ENCODE peak calls at places on chromosomes 3 and 15, in six cellular contexts. One of them, this sample, is unnamed.

GRCh38 chr3:55481067-55481917 is 5.8 kb downstream of the WNT5A start:
- DNase-seq in kidney glomerular epithelial cell: no peak
- DNase-seq in thoracic aorta: no peak
- DNase-seq in right cardiac atrium: peak
- DNase-seq in SJSA1: no peak
- DNase-seq in activated gamma-delta T cell treated with Interleukin-2 at 50 U/mL for 16 hours: no peak
- DNase-seq in this sample: no peak

GRCh38 chr15:60074181-60074885 is 70.2 kb downstream of the FOXB1 start:
- DNase-seq in SJSA1: peak
- DNase-seq in kidney glomerular epithelial cell: no peak
- DNase-seq in thoracic aorta: no peak
- DNase-seq in activated gamma-delta T cell treated with Interleukin-2 at 50 U/mL for 16 hours: no peak
- DNase-seq in right cardiac atrium: no peak
- DNase-seq in this sample: no peak

GRCh38 chr3:150605998-150606641 is 3.0 kb downstream of the SELENOT start:
- DNase-seq in SJSA1: no peak
- DNase-seq in thoracic aorta: no peak
- DNase-seq in activated gamma-delta T cell treated with Interleukin-2 at 50 U/mL for 16 hours: no peak
- DNase-seq in right cardiac atrium: no peak
- DNase-seq in kidney glomerular epithelial cell: no peak
- DNase-seq in this sample: no peak

GRCh38 chr3:94032187-94032586 is 3.8 kb upstream of the STX19 start:
- DNase-seq in activated gamma-delta T cell treated with Interleukin-2 at 50 U/mL for 16 hours: no peak
- DNase-seq in thoracic aorta: no peak
- DNase-seq in right cardiac atrium: no peak
- DNase-seq in kidney glomerular epithelial cell: no peak
- DNase-seq in SJSA1: peak
- DNase-seq in this sample: no peak

GRCh38 chr15:88894819-88895767 is at the start of gene HAPLN3:
- DNase-seq in SJSA1: peak
- DNase-seq in right cardiac atrium: no peak
- DNase-seq in activated gamma-delta T cell treated with Interleukin-2 at 50 U/mL for 16 hours: peak
- DNase-seq in thoracic aorta: no peak
- DNase-seq in kidney glomerular epithelial cell: peak
- DNase-seq in this sample: peak

GRCh38 chr3:99240700-99241099 is 339.2 kb upstream of the DCBLD2 start:
- DNase-seq in right cardiac atrium: no peak
- DNase-seq in activated gamma-delta T cell treated with Interleukin-2 at 50 U/mL for 16 hours: no peak
- DNase-seq in SJSA1: no peak
- DNase-seq in kidney glomerular epithelial cell: no peak
- DNase-seq in thoracic aorta: no peak
- DNase-seq in this sample: no peak

GRCh38 chr3:193732391-193732790 is 139.4 kb downstream of the OPA1 start:
- DNase-seq in SJSA1: peak
- DNase-seq in thoracic aorta: no peak
- DNase-seq in kidney glomerular epithelial cell: no peak
- DNase-seq in right cardiac atrium: no peak
- DNase-seq in activated gamma-delta T cell treated with Interleukin-2 at 50 U/mL for 16 hours: no peak
- DNase-seq in this sample: no peak

GRCh38 chr15:52295421-52295991 is at the start of gene MYO5C:
- DNase-seq in SJSA1: no peak
- DNase-seq in right cardiac atrium: peak
- DNase-seq in kidney glomerular epithelial cell: peak
- DNase-seq in activated gamma-delta T cell treated with Interleukin-2 at 50 U/mL for 16 hours: no peak
- DNase-seq in thoracic aorta: no peak
- DNase-seq in this sample: peak

GRCh38 chr3:20107722-20108121 is 67.5 kb downstream of the KAT2B start:
- DNase-seq in thoracic aorta: no peak
- DNase-seq in activated gamma-delta T cell treated with Interleukin-2 at 50 U/mL for 16 hours: no peak
- DNase-seq in right cardiac atrium: no peak
- DNase-seq in SJSA1: no peak
- DNase-seq in kidney glomerular epithelial cell: no peak
- DNase-seq in this sample: no peak

GRCh38 chr3:16112910-16113504 is 61.5 kb upstream of the GALNT15 start:
- DNase-seq in kidney glomerular epithelial cell: peak
- DNase-seq in thoracic aorta: no peak
- DNase-seq in SJSA1: peak
- DNase-seq in right cardiac atrium: no peak
- DNase-seq in activated gamma-delta T cell treated with Interleukin-2 at 50 U/mL for 16 hours: no peak
- DNase-seq in this sample: no peak

GRCh38 chr15:81229596-81229995 is 32.9 kb downstream of the IL16 start:
- DNase-seq in SJSA1: no peak
- DNase-seq in kidney glomerular epithelial cell: no peak
- DNase-seq in thoracic aorta: no peak
- DNase-seq in right cardiac atrium: peak
- DNase-seq in activated gamma-delta T cell treated with Interleukin-2 at 50 U/mL for 16 hours: no peak
- DNase-seq in this sample: peak

GRCh38 chr3:178960918-178961317 is 110.7 kb downstream of the ZMAT3 start:
- DNase-seq in activated gamma-delta T cell treated with Interleukin-2 at 50 U/mL for 16 hours: no peak
- DNase-seq in SJSA1: no peak
- DNase-seq in right cardiac atrium: no peak
- DNase-seq in kidney glomerular epithelial cell: no peak
- DNase-seq in thoracic aorta: no peak
- DNase-seq in this sample: no peak

GRCh38 chr3:83011471-83011870 is 1250.0 kb upstream of the GBE1 start:
- DNase-seq in kidney glomerular epithelial cell: no peak
- DNase-seq in activated gamma-delta T cell treated with Interleukin-2 at 50 U/mL for 16 hours: no peak
- DNase-seq in SJSA1: no peak
- DNase-seq in thoracic aorta: no peak
- DNase-seq in right cardiac atrium: no peak
- DNase-seq in this sample: no peak

GRCh38 chr3:194245975-194246561 is 105.1 kb downstream of the CPN2 start:
- DNase-seq in SJSA1: peak
- DNase-seq in thoracic aorta: no peak
- DNase-seq in activated gamma-delta T cell treated with Interleukin-2 at 50 U/mL for 16 hours: no peak
- DNase-seq in kidney glomerular epithelial cell: no peak
- DNase-seq in right cardiac atrium: no peak
- DNase-seq in this sample: no peak

GRCh38 chr3:9301798-9302197 is 52.4 kb upstream of the SRGAP3 start:
- DNase-seq in SJSA1: no peak
- DNase-seq in right cardiac atrium: no peak
- DNase-seq in kidney glomerular epithelial cell: no peak
- DNase-seq in activated gamma-delta T cell treated with Interleukin-2 at 50 U/mL for 16 hours: no peak
- DNase-seq in thoracic aorta: no peak
- DNase-seq in this sample: no peak

GRCh38 chr3:185290266-185290665 is 36.4 kb upstream of the EHHADH start:
- DNase-seq in right cardiac atrium: no peak
- DNase-seq in kidney glomerular epithelial cell: no peak
- DNase-seq in thoracic aorta: no peak
- DNase-seq in SJSA1: no peak
- DNase-seq in activated gamma-delta T cell treated with Interleukin-2 at 50 U/mL for 16 hours: no peak
- DNase-seq in this sample: no peak

GRCh38 chr15:38886315-38887163 is 321.9 kb upstream of the RASGRP1 start:
- DNase-seq in SJSA1: peak
- DNase-seq in kidney glomerular epithelial cell: peak
- DNase-seq in activated gamma-delta T cell treated with Interleukin-2 at 50 U/mL for 16 hours: no peak
- DNase-seq in thoracic aorta: no peak
- DNase-seq in right cardiac atrium: no peak
- DNase-seq in this sample: no peak

GRCh38 chr3:56860948-56861347 is 59.2 kb upstream of the ARHGEF3 start:
- DNase-seq in thoracic aorta: no peak
- DNase-seq in right cardiac atrium: no peak
- DNase-seq in kidney glomerular epithelial cell: no peak
- DNase-seq in activated gamma-delta T cell treated with Interleukin-2 at 50 U/mL for 16 hours: peak
- DNase-seq in SJSA1: no peak
- DNase-seq in this sample: no peak

GRCh38 chr15:29888651-29889050 is 66.4 kb upstream of the TJP1 start:
- DNase-seq in SJSA1: peak
- DNase-seq in right cardiac atrium: peak
- DNase-seq in thoracic aorta: no peak
- DNase-seq in activated gamma-delta T cell treated with Interleukin-2 at 50 U/mL for 16 hours: no peak
- DNase-seq in kidney glomerular epithelial cell: peak
- DNase-seq in this sample: no peak

GRCh38 chr15:74383695-74384565 is 16.5 kb upstream of the CYP11A1 start:
- DNase-seq in kidney glomerular epithelial cell: peak
- DNase-seq in activated gamma-delta T cell treated with Interleukin-2 at 50 U/mL for 16 hours: peak
- DNase-seq in right cardiac atrium: no peak
- DNase-seq in SJSA1: no peak
- DNase-seq in thoracic aorta: no peak
- DNase-seq in this sample: no peak

GRCh38 chr15:70478251-70478990 is 284.9 kb downstream of the UACA start:
- DNase-seq in right cardiac atrium: peak
- DNase-seq in SJSA1: no peak
- DNase-seq in activated gamma-delta T cell treated with Interleukin-2 at 50 U/mL for 16 hours: no peak
- DNase-seq in thoracic aorta: no peak
- DNase-seq in kidney glomerular epithelial cell: peak
- DNase-seq in this sample: no peak

GRCh38 chr3:114856867-114857266 is 290.2 kb downstream of the ZBTB20 start:
- DNase-seq in thoracic aorta: no peak
- DNase-seq in SJSA1: no peak
- DNase-seq in activated gamma-delta T cell treated with Interleukin-2 at 50 U/mL for 16 hours: no peak
- DNase-seq in right cardiac atrium: no peak
- DNase-seq in kidney glomerular epithelial cell: no peak
- DNase-seq in this sample: no peak

This sample was measured in tibial artery.